ENCODE peak calls at places on chromosomes 4 and X, in nine cellular contexts. N is AG08396; G is Right ventricle myocardium inferior; Z is LNCaP clone FGC; A is progenitor cell of endocrine pancreas; L is MG63; X is RPMI8226; P is naive B cell; C is stimulated activated CD4-positive, alpha-beta T cell treated with anti-CD3 and anti-CD28 coated beads, Interleukin-1b, Interleukin-23, amount 100 ng/mL, for 24 hours. H is an unnamed sample.

GRCh38 chr4:101651778-101652177 is 138.8 kb upstream of the BANK1 start:
- DNase-seq in N (no peak), G (no peak), Z (no peak), A (no peak), L (peak; percentile 47), X (no peak), P (no peak), C (no peak), H (no peak)

GRCh38 chr4:112938461-112939058 is 110.9 kb upstream of the ANK2 start:
- DNase-seq in N (peak; percentile 34), G (no peak), Z (no peak), A (no peak), L (no peak), X (peak; percentile 3), P (no peak), C (no peak), H (peak; percentile 23)

GRCh38 chrX:138748480-138748879 is 37.0 kb upstream of the FGF13 start:
- DNase-seq in N (no peak), G (no peak), Z (no peak), A (no peak), L (no peak), X (peak; percentile 40), P (no peak), C (no peak), H (peak; percentile 3)

GRCh38 chrX:110699109-110699508 is 96.5 kb downstream of the CHRDL1 start:
- DNase-seq in N (peak; percentile 7), G (no peak), Z (no peak), A (no peak), L (peak; percentile 0), X (no peak), P (no peak), C (no peak), H (no peak)

GRCh38 chr4:183504930-183505555 is at the start of gene ING2:
- DNase-seq in N (peak; percentile 87), G (no peak), Z (no peak), A (no peak), L (no peak), X (peak; percentile 72), P (no peak), C (peak; percentile 13), H (no peak)

GRCh38 chr4:76709454-76709853 is 188.5 kb downstream of the SOWAHB start:
- DNase-seq in N (no peak), G (no peak), Z (no peak), A (no peak), L (no peak), X (no peak), P (no peak), C (no peak), H (no peak)

GRCh38 chr4:128590773-128591172 is 218.7 kb upstream of the JADE1 start:
- DNase-seq in N (no peak), G (no peak), Z (no peak), A (no peak), L (no peak), X (no peak), P (no peak), C (no peak), H (no peak)

GRCh38 chr4:109441858-109442480 is 8.4 kb downstream of the SEC24B start:
- DNase-seq in N (no peak), G (no peak), Z (no peak), A (no peak), L (peak; percentile 3), X (no peak), P (no peak), C (no peak), H (no peak)

GRCh38 chr4:52568351-52568750 is 90.8 kb downstream of the USP46 start:
- DNase-seq in N (no peak), G (no peak), Z (no peak), A (no peak), L (no peak), X (no peak), P (no peak), C (no peak), H (no peak)

GRCh38 chr4:80254114-80254513 is 12.3 kb upstream of the FGF5 start:
- DNase-seq in N (no peak), G (no peak), Z (no peak), A (no peak), L (no peak), X (no peak), P (no peak), C (no peak), H (no peak)

GRCh38 chr4:183171484-183172267 is 72.6 kb downstream of the WWC2 start:
- DNase-seq in N (no peak), G (no peak), Z (peak; percentile 15), A (no peak), L (no peak), X (no peak), P (no peak), C (no peak), H (no peak)

GRCh38 chr4:184688447-184688846 is 38.9 kb downstream of the PRIMPOL start:
- DNase-seq in N (peak; percentile 60), G (no peak), Z (no peak), A (no peak), L (peak; percentile 89), X (no peak), P (no peak), C (no peak), H (peak; percentile 85)

GRCh38 chr4:95165926-95166524 is 382.7 kb downstream of the UNC5C start:
- DNase-seq in N (peak; percentile 48), G (no peak), Z (peak; percentile 61), A (no peak), L (peak; percentile 1), X (peak; percentile 49), P (peak; percentile 28), C (no peak), H (peak; percentile 50)

GRCh38 chr4:16227462-16227868 is 1.2 kb upstream of the TAPT1 start:
- DNase-seq in N (no peak), G (peak; percentile 73), Z (no peak), A (peak; percentile 10), L (no peak), X (peak; percentile 13), P (peak; percentile 33), C (no peak), H (no peak)

GRCh38 chr4:122107680-122108079 is 44.5 kb upstream of the BLTP1 start:
- DNase-seq in N (no peak), G (no peak), Z (no peak), A (no peak), L (no peak), X (no peak), P (no peak), C (no peak), H (no peak)

GRCh38 chr4:151462554-151462953 is 53.6 kb downstream of the FHIP1A start:
- DNase-seq in N (no peak), G (no peak), Z (no peak), A (no peak), L (no peak), X (no peak), P (no peak), C (no peak), H (no peak)

H was measured in glomerular endothelial cell.